ENCODE peak calls at places on chromosomes 16 and 17, in nine cellular contexts. W is stromal cell of bone marrow; M is upper lobe of left lung; C is NCI-H524; G is neural progenitor cell; H is Ammon's horn; X is A549; D is activated CD4-positive, alpha-beta T cell treated with anti-CD3 and anti-CD28 coated beads, Interleukin-2, amount 50 U/mL, for 1 hour; U is endodermal cell. F is an unnamed sample.

GRCh38 chr17:59506907-59507726 is 58.3 kb upstream of the DHX40 start:
- DNase-seq in W (peak; percentile 75), M (no peak), C (no peak), G (no peak), H (no peak), X (no peak), D (no peak), U (no peak), F (peak; percentile 58)

GRCh38 chr16:88454315-88455057 is 1.4 kb downstream of the ZFPM1 start:
- DNase-seq in W (no peak), M (no peak), C (no peak), G (peak; percentile 56), H (no peak), X (peak; percentile 46), D (peak; percentile 47), U (peak; percentile 72), F (no peak)

GRCh38 chr17:16199093-16199492 is 16.2 kb downstream of the NCOR1 start:
- DNase-seq in W (no peak), M (no peak), C (no peak), G (no peak), H (peak; percentile 14), X (no peak), D (no peak), U (peak; percentile 47), F (no peak)

GRCh38 chr16:22934786-22935185 is 120.8 kb downstream of the HS3ST2 start:
- DNase-seq in W (no peak), M (no peak), C (no peak), G (no peak), H (no peak), X (no peak), D (no peak), U (peak; percentile 12), F (no peak)

GRCh38 chr16:66256919-66257318 is 109.6 kb upstream of the CDH5 start:
- DNase-seq in W (no peak), M (no peak), C (peak; percentile 33), G (no peak), H (no peak), X (no peak), D (no peak), U (peak; percentile 38), F (no peak)

GRCh38 chr17:57987582-57988300 is at the start of gene VEZF1:
- DNase-seq in W (no peak), M (peak; percentile 82), C (peak; percentile 77), G (peak; percentile 95), H (peak; percentile 72), X (peak; percentile 85), D (peak; percentile 76), U (peak; percentile 94), F (no peak)

GRCh38 chr17:49515196-49515770 is 20.2 kb downstream of the NGFR start:
- DNase-seq in W (peak; percentile 98), M (peak; percentile 74), C (peak; percentile 92), G (peak; percentile 83), H (peak; percentile 84), X (peak; percentile 68), D (no peak), U (peak; percentile 95), F (peak; percentile 57)

GRCh38 chr17:8124350-8125195 is 667 bp upstream of the HES7 start:
- DNase-seq in W (no peak), M (no peak), C (no peak), G (peak; percentile 46), H (peak; percentile 43), X (peak; percentile 53), D (no peak), U (peak; percentile 76), F (no peak)

GRCh38 chr16:88017551-88018101 is 66.4 kb downstream of the BANP start:
- DNase-seq in W (no peak), M (no peak), C (no peak), G (no peak), H (no peak), X (no peak), D (no peak), U (no peak), F (no peak)

GRCh38 chr17:58329035-58329807 is 626 bp upstream of the TSPOAP1 start:
- DNase-seq in W (no peak), M (peak; percentile 74), C (no peak), G (peak; percentile 46), H (peak; percentile 63), X (no peak), D (peak; percentile 75), U (no peak), F (no peak)

GRCh38 chr16:83813818-83814653 is 6.3 kb downstream of the HSBP1 start:
- DNase-seq in W (no peak), M (no peak), C (no peak), G (peak; percentile 73), H (no peak), X (peak; percentile 40), D (no peak), U (no peak), F (no peak)

GRCh38 chr17:72430611-72431432 is 310.0 kb downstream of the SOX9 start:
- DNase-seq in W (no peak), M (no peak), C (no peak), G (peak; percentile 12), H (no peak), X (no peak), D (no peak), U (peak; percentile 89), F (no peak)

GRCh38 chr17:81681672-81682071 is 1.9 kb downstream of the ARL16 start:
- DNase-seq in W (no peak), M (no peak), C (no peak), G (no peak), H (peak; percentile 31), X (no peak), D (no peak), U (no peak), F (no peak)

GRCh38 chr16:17951273-17951845 is 385.2 kb downstream of the NPIPA8 start:
- DNase-seq in W (no peak), M (no peak), C (no peak), G (no peak), H (no peak), X (no peak), D (no peak), U (no peak), F (no peak)